ENCODE peak calls at places on chromosomes 12 and 14, in ten cellular contexts. E is endothelial cell of umbilical vein, X is tibial nerve, G is sigmoid colon, W is GM23338, L is adipocyte, U is fibroblast of the aortic adventitia, K is astrocyte of the cerebellum, N is pancreas, Y is foreskin fibroblast. D is an unnamed sample.

GRCh38 chr12:89454080-89454848 is 70.3 kb downstream of the GALNT4 start:
- DNase-seq in K (no peak), W (no peak), E (peak), L (no peak), Y (no peak), X (no peak), U (peak), N (no peak), G (no peak), D (no peak)

GRCh38 chr12:100251917-100252316 is 15.0 kb downstream of the DEPDC4 start:
- DNase-seq in U (no peak), Y (no peak), N (peak), E (no peak), W (no peak), L (no peak), K (no peak), G (no peak), X (no peak), D (no peak)

GRCh38 chr12:57617942-57618341 is 6.7 kb downstream of the ARHGEF25 start:
- DNase-seq in E (no peak), K (no peak), N (no peak), X (no peak), U (no peak), W (no peak), L (no peak), Y (no peak), G (peak), D (no peak)

GRCh38 chr14:55052259-55052930 is 948 bp downstream of the MAPK1IP1L start:
- DNase-seq in U (peak), Y (no peak), G (no peak), X (no peak), W (peak), E (no peak), N (no peak), K (no peak), L (peak), D (no peak)

GRCh38 chr12:597926-598568 is 65.2 kb downstream of the NINJ2 start:
- DNase-seq in K (no peak), L (no peak), U (no peak), W (no peak), E (peak), X (no peak), G (peak), N (no peak), Y (no peak), D (peak)

GRCh38 chr12:68478516-68479260 is 132.0 kb upstream of the RAP1B start:
- DNase-seq in X (no peak), W (no peak), U (no peak), G (no peak), Y (no peak), L (no peak), N (no peak), E (no peak), K (no peak), D (no peak)

GRCh38 chr12:67909681-67910080 is 79.6 kb upstream of the IFNG-AS1 start:
- DNase-seq in K (no peak), X (no peak), L (no peak), Y (peak), W (no peak), N (no peak), U (no peak), G (no peak), E (no peak), D (no peak)

GRCh38 chr14:43795600-43796228 is 711.4 kb downstream of the FSCB start:
- DNase-seq in U (peak), L (no peak), G (no peak), Y (peak), N (no peak), W (peak), K (no peak), E (no peak), X (no peak), D (no peak)

GRCh38 chr14:88346048-88346639 is 23.1 kb upstream of the KCNK10 start:
- DNase-seq in E (no peak), U (no peak), X (no peak), Y (peak), L (no peak), K (no peak), W (no peak), N (no peak), G (no peak), D (no peak)

GRCh38 chr12:82527165-82527780 is 159.4 kb upstream of the TMTC2 start:
- DNase-seq in G (no peak), U (peak), N (peak), K (peak), X (peak), E (peak), W (peak), L (peak), Y (peak), D (peak)

GRCh38 chr12:52147367-52147972 is 44.3 kb downstream of the KRT80 start:
- DNase-seq in U (peak), Y (peak), W (no peak), X (peak), L (peak), K (peak), E (peak), N (peak), G (peak), D (no peak)

GRCh38 chr12:18799140-18799446 is 61.2 kb downstream of the CAPZA3 start:
- DNase-seq in G (no peak), N (no peak), Y (no peak), U (peak), X (no peak), W (no peak), L (no peak), K (no peak), E (peak), D (no peak)

GRCh38 chr14:93974833-93975232 is 1.5 kb downstream of the ASB2 start:
- DNase-seq in X (no peak), G (no peak), L (no peak), N (no peak), Y (no peak), W (no peak), E (no peak), K (no peak), U (no peak), D (no peak)

GRCh38 chr12:65668981-65669695 is 155.1 kb upstream of the HMGA2 start:
- DNase-seq in X (no peak), K (no peak), G (no peak), U (no peak), W (no peak), Y (peak), L (no peak), N (no peak), E (no peak), D (no peak)

GRCh38 chr12:54285150-54286041 is 4.9 kb downstream of the HNRNPA1 start:
- DNase-seq in G (no peak), X (no peak), Y (peak), E (no peak), L (peak), N (no peak), U (peak), W (no peak), K (no peak), D (no peak)

GRCh38 chr14:55975281-55975905 is 142.8 kb upstream of the PELI2 start:
- DNase-seq in Y (no peak), K (no peak), L (no peak), E (no peak), G (no peak), U (no peak), W (no peak), N (no peak), X (no peak), D (no peak)

GRCh38 chr12:95630496-95630895 is 79.2 kb upstream of the USP44 start:
- DNase-seq in N (no peak), K (no peak), W (no peak), Y (no peak), E (peak), U (no peak), L (no peak), G (no peak), X (no peak), D (no peak)

GRCh38 chr12:33357181-33357580 is 82.4 kb downstream of the SYT10 start:
- DNase-seq in K (no peak), N (no peak), W (no peak), L (no peak), Y (no peak), G (no peak), U (no peak), X (no peak), E (no peak), D (no peak)

GRCh38 chr12:80556566-80556965 is 112.5 kb downstream of the PTPRQ start:
- DNase-seq in G (no peak), U (no peak), X (no peak), E (no peak), W (no peak), N (no peak), K (no peak), L (peak), Y (no peak), D (no peak)

GRCh38 chr14:31937730-31938346 is 139.3 kb upstream of the ARHGAP5 start:
- DNase-seq in G (peak), E (peak), L (peak), X (peak), U (peak), K (no peak), Y (peak), N (no peak), W (no peak), D (no peak)

GRCh38 chr12:123937707-123938600 is 34.7 kb downstream of the CCDC92 start:
- DNase-seq in G (no peak), U (no peak), W (no peak), Y (peak), K (no peak), N (no peak), X (no peak), E (no peak), L (peak), D (no peak)

GRCh38 chr14:73463411-73463810 is 5.1 kb upstream of the NUMB start:
- DNase-seq in U (peak), X (peak), W (no peak), N (peak), K (no peak), E (peak), G (peak), Y (peak), L (peak), D (no peak)

GRCh38 chr12:77625441-77625840 is 205.3 kb upstream of the NAV3 start:
- DNase-seq in L (peak), U (peak), Y (peak), K (peak), E (no peak), W (no peak), X (no peak), N (no peak), G (no peak), D (no peak)

GRCh38 chr12:103930787-103931536 is 752 bp downstream of the HSP90B1 start:
- DNase-seq in E (peak), U (peak), W (peak), Y (peak), G (peak), N (peak), K (peak), L (peak), X (peak), D (no peak)

GRCh38 chr12:103936679-103937078 is 6.5 kb downstream of the HSP90B1 start:
- DNase-seq in E (no peak), N (no peak), W (no peak), U (no peak), X (no peak), G (no peak), L (no peak), K (no peak), Y (no peak), D (no peak)

GRCh38 chr12:103929051-103929908 is 930 bp upstream of the HSP90B1 start:
- DNase-seq in W (peak), K (peak), X (peak), U (peak), L (peak), Y (peak), G (peak), N (peak), E (peak), D (peak)

GRCh38 chr12:103929909-103930786 is at the start of gene HSP90B1:
- DNase-seq in E (peak), K (peak), X (peak), G (peak), U (peak), W (peak), N (peak), L (peak), Y (peak), D (peak)

DNA sequence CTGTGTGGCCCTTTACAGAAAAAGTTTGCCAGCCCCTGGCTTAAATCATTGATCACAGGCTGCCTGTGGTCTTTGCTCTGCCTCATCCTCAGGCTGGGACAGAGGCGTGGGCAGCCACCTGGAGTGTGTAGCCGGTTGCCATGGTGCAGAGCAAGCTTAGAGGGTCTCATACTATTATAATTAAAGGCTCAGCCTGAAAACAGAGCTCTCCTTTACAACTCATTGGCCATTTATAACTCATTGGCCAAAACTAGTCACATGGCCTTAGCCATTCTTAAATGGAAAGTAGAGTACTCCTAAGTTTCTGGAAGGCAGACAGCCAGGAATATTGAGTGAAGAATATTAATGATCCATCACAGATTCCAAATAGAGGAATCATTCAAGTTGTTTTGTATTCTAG is 3.0 kb downstream of the HSP90B1 start:
- DNase-seq in K (no peak), X (no peak), G (no peak), L (peak), E (no peak), Y (no peak), N (no peak), W (peak), U (no peak), D (no peak)
- H3K4me3 ChIP-seq in K (no peak), X (no peak), G (no peak), L (peak), E (no peak), Y (no peak), N (peak), W (peak), U (no peak), D (peak)

DNA sequence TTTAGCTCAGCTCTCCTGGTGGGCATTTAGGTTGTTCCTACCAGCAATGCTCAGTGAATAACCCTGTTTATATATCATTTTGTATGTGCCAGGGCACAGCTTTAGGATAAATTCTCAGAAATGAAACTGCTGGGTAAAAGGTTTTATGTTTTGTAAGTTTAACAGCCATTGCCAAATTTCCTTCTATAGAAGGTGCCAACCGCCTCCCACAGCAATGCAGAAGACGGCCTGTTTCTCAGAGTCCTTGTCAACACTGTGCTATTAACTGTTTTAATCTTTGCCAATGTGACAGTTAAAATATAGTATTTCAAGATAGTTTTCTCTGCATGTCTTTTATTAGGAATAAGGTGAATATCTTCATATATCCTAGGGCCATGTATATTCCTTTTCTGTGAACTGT is 65.0 kb downstream of the PPP1R13B start:
- DNase-seq in W (no peak), G (no peak), X (no peak), L (no peak), N (no peak), K (no peak), Y (no peak), E (no peak), U (no peak), D (no peak)
- H3K4me3 ChIP-seq in W (no peak), G (no peak), X (no peak), L (no peak), N (no peak), K (no peak), Y (no peak), E (no peak), U (no peak), D (no peak)

GRCh38 chr12:39538679-39539104 is 80.9 kb downstream of the ABCD2 start:
- DNase-seq in G (no peak), Y (no peak), E (no peak), L (no peak), W (peak), N (no peak), X (no peak), K (no peak), U (no peak), D (no peak)

GRCh38 chr12:39541471-39541870 is 78.1 kb downstream of the ABCD2 start:
- DNase-seq in L (no peak), X (no peak), N (no peak), U (no peak), K (no peak), W (no peak), Y (no peak), G (no peak), E (no peak), D (no peak)
- H3K4me3 ChIP-seq in L (no peak), X (no peak), N (no peak), U (no peak), K (no peak), W (no peak), Y (no peak), G (no peak), E (no peak), D (no peak)

GRCh38 chr14:21090940-21091663 is 7.4 kb downstream of the ZNF219 start:
- DNase-seq in Y (no peak), X (no peak), E (no peak), L (no peak), G (no peak), N (no peak), U (no peak), W (no peak), K (no peak), D (no peak)

GRCh38 chr14:21093018-21093417 is 5.4 kb downstream of the ZNF219 start:
- DNase-seq in X (no peak), W (no peak), K (no peak), E (no peak), Y (no peak), L (no peak), N (no peak), G (no peak), U (no peak), D (no peak)

GRCh38 chr14:21091784-21092146 is 6.7 kb downstream of the ZNF219 start:
- DNase-seq in K (no peak), X (no peak), L (no peak), E (no peak), Y (no peak), G (no peak), U (no peak), W (no peak), N (no peak), D (no peak)

GRCh38 chr14:21093769-21094681 is 4.4 kb downstream of the ZNF219 start:
- DNase-seq in W (peak), K (no peak), Y (no peak), L (peak), U (no peak), E (no peak), N (no peak), X (no peak), G (no peak), D (no peak)

DNA sequence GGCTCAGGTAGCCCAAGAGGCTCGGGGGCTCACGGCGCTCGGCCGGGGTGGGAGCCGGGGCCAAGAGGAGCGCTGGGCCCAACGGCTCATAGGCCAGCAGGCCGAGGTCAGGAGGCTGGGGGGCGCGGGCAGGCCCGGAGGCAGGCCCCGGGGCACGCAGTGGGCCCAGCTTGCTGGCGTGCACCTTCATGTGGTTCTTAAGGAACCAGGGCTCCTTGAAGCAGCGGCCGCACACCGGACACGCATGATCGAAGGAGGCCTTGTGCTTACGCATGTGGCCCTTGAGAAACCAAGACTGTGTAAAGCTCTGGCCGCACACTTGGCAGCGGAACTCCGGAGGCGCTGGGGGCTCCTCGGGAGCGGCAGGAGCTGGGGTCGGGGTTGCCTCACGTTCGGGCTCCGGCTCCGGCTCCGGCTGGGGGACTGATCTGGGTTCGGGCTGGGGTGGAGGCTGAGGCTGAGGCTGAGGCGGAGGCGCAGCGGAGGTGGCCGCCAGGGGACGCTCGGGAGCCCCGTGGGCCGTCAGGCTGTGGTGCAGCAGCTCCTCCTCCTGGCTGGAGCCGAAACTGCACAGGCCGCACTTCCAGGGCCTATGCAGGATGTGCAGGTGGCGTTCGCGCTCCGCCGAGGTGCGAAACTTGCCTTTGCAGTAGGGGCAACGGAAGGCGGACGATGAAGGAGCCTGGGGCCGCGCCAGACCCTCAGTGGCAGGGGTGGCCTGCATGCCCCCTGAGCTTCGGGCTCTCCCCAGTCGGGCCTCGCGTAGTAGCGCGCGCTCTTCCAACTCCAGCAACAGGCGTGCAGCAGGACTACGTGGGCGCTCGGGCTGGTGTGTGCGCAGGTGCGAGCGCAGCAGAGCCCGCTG is 6.1 kb downstream of the ZNF219 start:
- DNase-seq in Y (peak), U (peak), X (peak), K (peak), W (peak), E (peak), G (peak), N (peak), L (peak), D (peak)
- H3K4me3 ChIP-seq in Y (no peak), U (no peak), X (no peak), K (no peak), W (peak), E (no peak), G (no peak), N (no peak), L (no peak), D (peak)

GRCh38 chr14:104985675-104986486 is at the start of gene CLBA1:
- DNase-seq in Y (peak), N (peak), L (peak), X (peak), E (peak), W (peak), U (peak), K (peak), G (peak), D (peak)
- H3K4me3 ChIP-seq in Y (peak), N (peak), L (peak), X (peak), E (peak), W (peak), U (peak), K (peak), G (peak), D (peak)